ENCODE peak calls at places on chromosomes 6 and 20, in ten cellular contexts. One of them, this sample, is unnamed.

GRCh38 chr6:158488065-158488464 is 71.8 kb upstream of the TMEM181 start:
- DNase-seq in AG04449: peak; percentile 96
- DNase-seq in breast epithelium: no peak
- DNase-seq in NB4: no peak
- DNase-seq in colonic mucosa: no peak
- DNase-seq in AG10803: peak; percentile 96
- DNase-seq in GM06990: no peak
- DNase-seq in fibroblast of villous mesenchyme: peak; percentile 78
- DNase-seq in astrocyte of the spinal cord: peak; percentile 95
- DNase-seq in psoas muscle: no peak
- DNase-seq in this sample: no peak

GRCh38 chr20:12970372-12970821 is 38.4 kb upstream of the SPTLC3 start:
- DNase-seq in NB4: peak; percentile 53
- DNase-seq in breast epithelium: no peak
- DNase-seq in colonic mucosa: no peak
- DNase-seq in GM06990: no peak
- DNase-seq in fibroblast of villous mesenchyme: peak; percentile 69
- DNase-seq in astrocyte of the spinal cord: peak; percentile 63
- DNase-seq in AG04449: no peak
- DNase-seq in psoas muscle: no peak
- DNase-seq in AG10803: peak; percentile 50
- DNase-seq in this sample: peak; percentile 14

GRCh38 chr20:63966172-63966943 is 3.4 kb downstream of the ZNF512B start:
- DNase-seq in NB4: no peak
- DNase-seq in AG10803: no peak
- DNase-seq in AG04449: no peak
- DNase-seq in astrocyte of the spinal cord: no peak
- DNase-seq in GM06990: no peak
- DNase-seq in breast epithelium: no peak
- DNase-seq in fibroblast of villous mesenchyme: no peak
- DNase-seq in colonic mucosa: peak; percentile 11
- DNase-seq in psoas muscle: peak; percentile 60
- DNase-seq in this sample: no peak

GRCh38 chr6:109457596-109457996 is 2.0 kb upstream of the MICAL1 start:
- DNase-seq in AG04449: no peak
- DNase-seq in astrocyte of the spinal cord: no peak
- DNase-seq in colonic mucosa: no peak
- DNase-seq in GM06990: no peak
- DNase-seq in NB4: no peak
- DNase-seq in AG10803: peak; percentile 32
- DNase-seq in fibroblast of villous mesenchyme: no peak
- DNase-seq in breast epithelium: no peak
- DNase-seq in psoas muscle: no peak
- DNase-seq in this sample: no peak

GRCh38 chr6:137819740-137820139 is 47.3 kb upstream of the TNFAIP3 start:
- DNase-seq in NB4: peak; percentile 29
- DNase-seq in AG10803: no peak
- DNase-seq in AG04449: no peak
- DNase-seq in breast epithelium: no peak
- DNase-seq in colonic mucosa: no peak
- DNase-seq in GM06990: no peak
- DNase-seq in fibroblast of villous mesenchyme: no peak
- DNase-seq in psoas muscle: no peak
- DNase-seq in astrocyte of the spinal cord: no peak
- DNase-seq in this sample: no peak

GRCh38 chr20:33925867-33926266 is 67.8 kb upstream of the RALY start:
- DNase-seq in AG10803: peak; percentile 35
- DNase-seq in astrocyte of the spinal cord: peak; percentile 16
- DNase-seq in colonic mucosa: no peak
- DNase-seq in NB4: no peak
- DNase-seq in breast epithelium: no peak
- DNase-seq in AG04449: no peak
- DNase-seq in GM06990: no peak
- DNase-seq in fibroblast of villous mesenchyme: no peak
- DNase-seq in psoas muscle: no peak
- DNase-seq in this sample: no peak

GRCh38 chr6:159062564-159062945 is 17.8 kb upstream of the TAGAP start:
- DNase-seq in breast epithelium: no peak
- DNase-seq in GM06990: peak; percentile 59
- DNase-seq in psoas muscle: no peak
- DNase-seq in colonic mucosa: no peak
- DNase-seq in astrocyte of the spinal cord: no peak
- DNase-seq in AG04449: no peak
- DNase-seq in AG10803: no peak
- DNase-seq in NB4: peak; percentile 72
- DNase-seq in fibroblast of villous mesenchyme: no peak
- DNase-seq in this sample: peak; percentile 43

GRCh38 chr6:373773-374724 is 17.5 kb upstream of the IRF4 start:
- DNase-seq in astrocyte of the spinal cord: no peak
- DNase-seq in breast epithelium: no peak
- DNase-seq in AG04449: no peak
- DNase-seq in colonic mucosa: no peak
- DNase-seq in fibroblast of villous mesenchyme: no peak
- DNase-seq in GM06990: no peak
- DNase-seq in AG10803: peak; percentile 46
- DNase-seq in NB4: no peak
- DNase-seq in psoas muscle: no peak
- DNase-seq in this sample: no peak

GRCh38 chr6:85449388-85449817 is 480 bp upstream of the NT5E start:
- DNase-seq in fibroblast of villous mesenchyme: peak; percentile 78
- DNase-seq in colonic mucosa: peak; percentile 42
- DNase-seq in NB4: no peak
- DNase-seq in psoas muscle: no peak
- DNase-seq in AG04449: no peak
- DNase-seq in breast epithelium: no peak
- DNase-seq in GM06990: no peak
- DNase-seq in astrocyte of the spinal cord: peak; percentile 94
- DNase-seq in AG10803: peak; percentile 77
- DNase-seq in this sample: peak; percentile 87

GRCh38 chr6:79536615-79536968 is 638 bp downstream of the LCA5 start:
- DNase-seq in breast epithelium: peak; percentile 41
- DNase-seq in astrocyte of the spinal cord: peak; percentile 63
- DNase-seq in AG04449: no peak
- DNase-seq in fibroblast of villous mesenchyme: peak; percentile 30
- DNase-seq in colonic mucosa: peak; percentile 45
- DNase-seq in psoas muscle: peak; percentile 58
- DNase-seq in GM06990: no peak
- DNase-seq in AG10803: peak; percentile 11
- DNase-seq in NB4: no peak
- DNase-seq in this sample: peak; percentile 8

GRCh38 chr6:52641826-52642225 is 29.1 kb upstream of the TMEM14A start:
- DNase-seq in GM06990: no peak
- DNase-seq in colonic mucosa: no peak
- DNase-seq in AG04449: no peak
- DNase-seq in breast epithelium: no peak
- DNase-seq in psoas muscle: no peak
- DNase-seq in astrocyte of the spinal cord: no peak
- DNase-seq in fibroblast of villous mesenchyme: peak; percentile 64
- DNase-seq in AG10803: no peak
- DNase-seq in NB4: peak; percentile 80
- DNase-seq in this sample: no peak

GRCh38 chr6:165556116-165556843 is 106.8 kb downstream of the PDE10A start:
- DNase-seq in colonic mucosa: no peak
- DNase-seq in astrocyte of the spinal cord: peak; percentile 65
- DNase-seq in breast epithelium: no peak
- DNase-seq in psoas muscle: no peak
- DNase-seq in AG04449: no peak
- DNase-seq in fibroblast of villous mesenchyme: peak; percentile 18
- DNase-seq in GM06990: no peak
- DNase-seq in AG10803: no peak
- DNase-seq in NB4: no peak
- DNase-seq in this sample: no peak

GRCh38 chr20:37451616-37452015 is 69.4 kb upstream of the NNAT start:
- DNase-seq in colonic mucosa: no peak
- DNase-seq in fibroblast of villous mesenchyme: no peak
- DNase-seq in AG10803: no peak
- DNase-seq in GM06990: no peak
- DNase-seq in psoas muscle: no peak
- DNase-seq in NB4: no peak
- DNase-seq in astrocyte of the spinal cord: no peak
- DNase-seq in AG04449: no peak
- DNase-seq in breast epithelium: no peak
- DNase-seq in this sample: no peak

GRCh38 chr20:21147593-21147992 is 21.7 kb downstream of the KIZ start:
- DNase-seq in colonic mucosa: no peak
- DNase-seq in astrocyte of the spinal cord: no peak
- DNase-seq in AG04449: no peak
- DNase-seq in breast epithelium: no peak
- DNase-seq in fibroblast of villous mesenchyme: no peak
- DNase-seq in GM06990: no peak
- DNase-seq in AG10803: peak; percentile 38
- DNase-seq in NB4: peak; percentile 35
- DNase-seq in psoas muscle: no peak
- DNase-seq in this sample: no peak

GRCh38 chr6:7836371-7837026 is 74.1 kb downstream of the TXNDC5 start:
- DNase-seq in psoas muscle: no peak
- DNase-seq in NB4: no peak
- DNase-seq in AG10803: no peak
- DNase-seq in breast epithelium: no peak
- DNase-seq in colonic mucosa: no peak
- DNase-seq in GM06990: no peak
- DNase-seq in AG04449: no peak
- DNase-seq in astrocyte of the spinal cord: no peak
- DNase-seq in fibroblast of villous mesenchyme: no peak
- DNase-seq in this sample: no peak

GRCh38 chr20:50153500-50154377 is at the start of gene PEDS1:
- DNase-seq in psoas muscle: peak; percentile 97
- DNase-seq in AG04449: no peak
- DNase-seq in colonic mucosa: peak; percentile 89
- DNase-seq in astrocyte of the spinal cord: peak; percentile 90
- DNase-seq in NB4: peak; percentile 95
- DNase-seq in AG10803: peak; percentile 90
- DNase-seq in fibroblast of villous mesenchyme: peak; percentile 91
- DNase-seq in GM06990: peak; percentile 93
- DNase-seq in breast epithelium: peak; percentile 86
- DNase-seq in this sample: peak; percentile 100
- TF ChIP-seq CTCF in psoas muscle: peak; percentile 21
- TF ChIP-seq CTCF in AG04449: no peak
- TF ChIP-seq CTCF in colonic mucosa: no peak
- TF ChIP-seq CTCF in astrocyte of the spinal cord: no peak
- TF ChIP-seq CTCF in NB4: no peak
- TF ChIP-seq CTCF in AG10803: no peak
- TF ChIP-seq CTCF in fibroblast of villous mesenchyme: no peak
- TF ChIP-seq CTCF in GM06990: no peak
- TF ChIP-seq CTCF in breast epithelium: no peak
- TF ChIP-seq CTCF in this sample: no peak

GRCh38 chr6:169212897-169213813 is 40.5 kb downstream of the THBS2 start:
- DNase-seq in NB4: peak; percentile 99
- DNase-seq in GM06990: peak; percentile 83
- DNase-seq in fibroblast of villous mesenchyme: peak; percentile 87
- DNase-seq in colonic mucosa: peak; percentile 94
- DNase-seq in psoas muscle: peak; percentile 94
- DNase-seq in breast epithelium: peak; percentile 69
- DNase-seq in AG04449: no peak
- DNase-seq in astrocyte of the spinal cord: peak; percentile 88
- DNase-seq in AG10803: peak; percentile 83
- DNase-seq in this sample: peak; percentile 90
- TF ChIP-seq CTCF in NB4: peak; percentile 31
- TF ChIP-seq CTCF in GM06990: no peak
- TF ChIP-seq CTCF in fibroblast of villous mesenchyme: peak; percentile 37
- TF ChIP-seq CTCF in colonic mucosa: no peak
- TF ChIP-seq CTCF in psoas muscle: peak; percentile 41
- TF ChIP-seq CTCF in breast epithelium: peak; percentile 14
- TF ChIP-seq CTCF in AG04449: peak; percentile 70
- TF ChIP-seq CTCF in astrocyte of the spinal cord: peak; percentile 47
- TF ChIP-seq CTCF in AG10803: peak; percentile 50
- TF ChIP-seq CTCF in this sample: no peak

GRCh38 chr20:1631309-1632227 is 11.8 kb upstream of the SIRPB1 start:
- DNase-seq in fibroblast of villous mesenchyme: no peak
- DNase-seq in AG10803: peak; percentile 17
- DNase-seq in colonic mucosa: no peak
- DNase-seq in GM06990: no peak
- DNase-seq in astrocyte of the spinal cord: no peak
- DNase-seq in AG04449: no peak
- DNase-seq in NB4: peak; percentile 87
- DNase-seq in psoas muscle: no peak
- DNase-seq in breast epithelium: no peak
- DNase-seq in this sample: no peak
- TF ChIP-seq CTCF in fibroblast of villous mesenchyme: no peak
- TF ChIP-seq CTCF in AG10803: no peak
- TF ChIP-seq CTCF in colonic mucosa: no peak
- TF ChIP-seq CTCF in GM06990: no peak
- TF ChIP-seq CTCF in astrocyte of the spinal cord: no peak
- TF ChIP-seq CTCF in AG04449: no peak
- TF ChIP-seq CTCF in NB4: no peak
- TF ChIP-seq CTCF in psoas muscle: no peak
- TF ChIP-seq CTCF in breast epithelium: no peak
- TF ChIP-seq CTCF in this sample: no peak

DNA sequence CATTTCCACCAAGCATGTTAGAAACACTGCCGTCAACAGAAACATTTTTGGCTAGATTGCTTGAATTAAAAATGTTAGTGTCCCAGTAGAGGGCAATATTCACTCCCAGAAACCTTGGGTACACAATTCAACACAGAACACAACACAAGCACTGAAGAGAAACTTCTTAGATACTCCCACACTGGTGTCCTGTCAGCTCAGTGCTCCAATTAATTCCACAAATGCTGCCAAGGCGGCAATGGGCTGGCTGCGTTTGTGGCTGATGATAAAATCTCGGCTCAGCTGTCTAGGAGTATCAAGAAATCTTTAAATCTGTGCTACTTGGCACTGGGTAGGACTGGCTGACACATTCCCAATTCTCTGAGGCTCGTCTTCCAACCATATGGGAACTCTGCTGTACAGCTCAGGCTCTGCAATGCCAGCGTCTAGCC is 39.3 kb downstream of the BEND3 start:
- DNase-seq in AG10803: peak; percentile 81
- DNase-seq in AG04449: no peak
- DNase-seq in breast epithelium: no peak
- DNase-seq in NB4: peak; percentile 39
- DNase-seq in astrocyte of the spinal cord: peak; percentile 27
- DNase-seq in fibroblast of villous mesenchyme: peak; percentile 48
- DNase-seq in colonic mucosa: no peak
- DNase-seq in psoas muscle: no peak
- DNase-seq in GM06990: no peak
- DNase-seq in this sample: peak; percentile 55
- TF ChIP-seq CTCF in AG10803: peak; percentile 47
- TF ChIP-seq CTCF in AG04449: no peak
- TF ChIP-seq CTCF in breast epithelium: no peak
- TF ChIP-seq CTCF in NB4: no peak
- TF ChIP-seq CTCF in astrocyte of the spinal cord: peak; percentile 17
- TF ChIP-seq CTCF in fibroblast of villous mesenchyme: peak; percentile 27
- TF ChIP-seq CTCF in colonic mucosa: no peak
- TF ChIP-seq CTCF in psoas muscle: no peak
- TF ChIP-seq CTCF in GM06990: no peak
- TF ChIP-seq CTCF in this sample: peak; percentile 9

This sample was measured in GM20000.